ENCODE peak calls at places on chromosomes 1 and 21, in nine cellular contexts. D, P, B, G, K, V, E, M and Y are unnamed samples.

GRCh38 chr1:95640746-95641145 is 406.7 kb downstream of the RWDD3 start:
- DNase-seq in G (no peak), D (no peak), M (no peak), P (no peak), K (peak; percentile 2), E (no peak), V (no peak), B (no peak), Y (no peak)

GRCh38 chr21:46111193-46111571 is 13.3 kb downstream of the COL6A2 start:
- DNase-seq in P (no peak), K (no peak), V (peak; percentile 33), D (no peak), G (no peak), M (no peak), B (peak; percentile 60), E (no peak), Y (no peak)

GRCh38 chr21:45974073-45975016 is 7.2 kb upstream of the COL6A1 start:
- DNase-seq in V (peak; percentile 75), G (peak; percentile 75), B (peak; percentile 78), M (peak; percentile 70), K (no peak), D (no peak), E (peak; percentile 84), P (peak; percentile 84), Y (no peak)

GRCh38 chr1:106880226-106880625 is 176.2 kb upstream of the PRMT6 start:
- DNase-seq in K (no peak), E (no peak), P (no peak), V (no peak), M (no peak), D (no peak), B (no peak), G (no peak), Y (no peak)

GRCh38 chr21:32001390-32001789 is 128.6 kb downstream of the HUNK start:
- DNase-seq in G (no peak), D (no peak), E (no peak), B (no peak), M (no peak), V (peak; percentile 27), P (no peak), K (no peak), Y (no peak)

GRCh38 chr1:27106561-27107323 is 48.2 kb downstream of the SLC9A1 start:
- DNase-seq in B (no peak), K (no peak), V (no peak), D (peak; percentile 71), P (no peak), M (no peak), E (no peak), G (no peak), Y (no peak)

GRCh38 chr1:248873993-248874671 is 15.2 kb upstream of the ZNF692 start:
- DNase-seq in K (peak; percentile 91), G (peak; percentile 72), M (peak; percentile 84), E (peak; percentile 84), V (peak; percentile 90), P (peak; percentile 88), B (peak; percentile 82), D (peak; percentile 87), Y (peak; percentile 85)

GRCh38 chr1:230278871-230279582 is 147.1 kb downstream of the PGBD5 start:
- DNase-seq in K (no peak), M (no peak), B (no peak), D (no peak), P (no peak), G (no peak), V (peak; percentile 15), E (no peak), Y (no peak)

GRCh38 chr1:165279831-165280351 is 76.6 kb downstream of the LMX1A start:
- DNase-seq in V (no peak), K (no peak), E (no peak), B (no peak), D (no peak), P (no peak), M (peak; percentile 62), G (no peak), Y (no peak)

GRCh38 chr1:7536891-7537591 is 234.1 kb upstream of the VAMP3 start:
- DNase-seq in D (no peak), B (peak; percentile 43), K (no peak), M (no peak), E (no peak), G (no peak), P (no peak), V (no peak), Y (no peak)

GRCh38 chr1:169271094-169271493 is 96.5 kb downstream of the NME7 start:
- DNase-seq in E (no peak), K (no peak), B (no peak), D (no peak), G (no peak), V (no peak), P (no peak), M (peak; percentile 13), Y (no peak)

GRCh38 chr1:170765712-170766330 is 101.9 kb downstream of the PRRX1 start:
- DNase-seq in E (peak; percentile 38), V (no peak), K (peak; percentile 7), G (no peak), B (no peak), D (no peak), P (peak; percentile 70), M (peak; percentile 13), Y (no peak)

GRCh38 chr1:114033219-114033706 is 54.0 kb downstream of the OLFML3 start:
- DNase-seq in V (no peak), G (no peak), P (no peak), B (no peak), K (peak; percentile 44), M (peak; percentile 70), D (no peak), E (peak; percentile 8), Y (no peak)

DNA sequence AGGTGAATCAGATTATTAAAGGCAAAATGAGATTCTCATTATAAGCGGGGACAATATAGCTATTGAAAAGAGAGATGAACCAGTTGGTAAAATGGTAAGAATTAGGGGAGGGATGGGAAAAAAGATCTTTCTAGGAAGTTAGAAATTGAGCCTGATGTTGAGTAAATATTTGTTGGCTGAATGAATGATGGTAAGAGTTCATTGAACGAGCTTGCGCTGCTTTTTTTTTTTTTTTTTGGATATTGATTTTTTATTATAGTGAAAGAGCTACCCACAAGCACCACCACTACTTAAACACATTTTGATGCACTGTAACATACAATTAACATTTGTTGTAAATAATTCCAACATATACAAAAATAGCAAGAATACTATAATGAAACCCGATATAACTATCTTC is 1.1 kb upstream of the GCLM start:
- DNase-seq in E (no peak), G (no peak), D (no peak), M (no peak), P (no peak), B (no peak), V (no peak), K (no peak), Y (no peak)
- H3K4me3 ChIP-seq in E (no peak overlapping the region), G (no peak overlapping the region), D (no peak overlapping the region), M (peak overlapping the region; percentile 90), P (no peak overlapping the region), B (no peak overlapping the region), V (no peak overlapping the region), K (no peak overlapping the region), Y (no peak overlapping the region)

DNA sequence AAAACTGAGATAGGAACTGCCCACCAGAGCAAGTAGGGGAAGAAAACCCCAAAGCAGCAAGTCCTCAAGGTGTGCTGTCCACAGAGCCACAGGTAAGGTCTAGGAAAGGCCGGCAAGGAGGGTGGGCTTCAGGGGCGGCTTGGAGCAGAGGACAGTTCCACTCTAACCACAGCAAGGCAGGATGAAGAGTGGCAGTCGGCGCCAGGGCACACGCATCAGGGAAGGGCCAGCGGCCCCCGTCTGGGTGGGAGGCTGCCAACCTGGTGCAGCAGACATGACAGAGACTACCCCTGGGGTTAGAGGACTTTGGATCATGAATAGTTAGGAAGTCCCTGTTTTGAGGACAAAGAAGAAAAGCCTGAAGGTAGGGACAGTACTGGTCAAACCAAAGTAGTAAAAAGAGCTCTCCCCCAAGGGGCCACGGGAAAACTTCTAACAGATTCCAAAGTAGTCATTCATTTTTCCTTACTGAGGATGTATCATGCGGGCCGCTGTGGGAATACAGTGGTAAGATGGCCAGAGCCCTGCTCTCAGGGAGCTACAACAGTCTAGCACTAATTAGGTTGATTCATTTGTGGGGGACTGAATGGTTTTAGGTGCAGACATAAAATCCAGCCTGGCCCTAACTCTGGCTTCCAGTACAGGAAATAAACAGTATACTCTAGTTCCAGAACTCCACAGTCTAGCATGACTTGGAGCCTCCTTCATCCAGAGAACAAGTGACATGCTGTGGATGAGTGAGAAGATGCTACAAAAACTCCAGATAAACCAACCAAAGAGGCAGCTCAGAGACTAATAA is 3.5 kb upstream of the RAP1GAP start:
- DNase-seq in M (no peak), G (no peak), P (peak; percentile 71), K (no peak), V (no peak), D (no peak), B (peak; percentile 60), E (peak; percentile 56), Y (no peak)
- TF ChIP-seq CTCF in M (no peak), G (no peak), P (no peak), K (no peak), V (no peak), D (no peak), B (no peak), E (no peak), Y (no peak)

GRCh38 chr1:108852541-108852940 is 4.4 kb downstream of the AKNAD1 start:
- DNase-seq in G (no peak), K (no peak), V (no peak), M (no peak), B (no peak), D (no peak), E (no peak), P (no peak), Y (no peak)
- H3K4me3 ChIP-seq in G (no peak overlapping the region), K (no peak overlapping the region), V (no peak overlapping the region), M (no peak overlapping the region), B (no peak overlapping the region), D (no peak overlapping the region), E (no peak overlapping the region), P (no peak overlapping the region), Y (no peak overlapping the region)

GRCh38 chr1:181893937-181894336 is 167.6 kb downstream of the ZNF648 start:
- DNase-seq in B (no peak), M (no peak), E (no peak), K (no peak), V (no peak), D (no peak), P (no peak), G (no peak), Y (no peak)
- TF ChIP-seq CTCF in B (no peak), M (no peak), E (no peak), K (no peak), V (no peak), D (no peak), P (no peak), G (no peak), Y (no peak)